ENCODE peak calls at places on chromosomes 2 and 18, in four cellular contexts. One of them, this sample, is unnamed.

GRCh38 chr2:98436734-98437133 is 7.9 kb upstream of the INPP4A start:
- DNase-seq in stimulated activated CD4-positive, alpha-beta T cell treated with anti-CD3 and anti-CD28 coated beads, Interleukin-1b, Interleukin-23, amount 100 ng/mL, for 24 hours: no peak
- DNase-seq in T47D: no peak
- DNase-seq in psoas muscle: no peak
- DNase-seq in this sample: no peak

GRCh38 chr2:134341476-134341875 is 87.6 kb downstream of the MGAT5 start:
- DNase-seq in stimulated activated CD4-positive, alpha-beta T cell treated with anti-CD3 and anti-CD28 coated beads, Interleukin-1b, Interleukin-23, amount 100 ng/mL, for 24 hours: no peak
- DNase-seq in T47D: no peak
- DNase-seq in psoas muscle: no peak
- DNase-seq in this sample: no peak

GRCh38 chr2:240133401-240133800 is 2.7 kb downstream of the COPS9 start:
- DNase-seq in T47D: no peak
- DNase-seq in stimulated activated CD4-positive, alpha-beta T cell treated with anti-CD3 and anti-CD28 coated beads, Interleukin-1b, Interleukin-23, amount 100 ng/mL, for 24 hours: no peak
- DNase-seq in psoas muscle: no peak
- DNase-seq in this sample: no peak

GRCh38 chr18:55821219-55821618 is 233.2 kb upstream of the TCF4 start:
- DNase-seq in psoas muscle: no peak
- DNase-seq in stimulated activated CD4-positive, alpha-beta T cell treated with anti-CD3 and anti-CD28 coated beads, Interleukin-1b, Interleukin-23, amount 100 ng/mL, for 24 hours: no peak
- DNase-seq in T47D: no peak
- DNase-seq in this sample: no peak

GRCh38 chr18:27075828-27076227 is 109.3 kb downstream of the CHST9 start:
- DNase-seq in psoas muscle: no peak
- DNase-seq in stimulated activated CD4-positive, alpha-beta T cell treated with anti-CD3 and anti-CD28 coated beads, Interleukin-1b, Interleukin-23, amount 100 ng/mL, for 24 hours: no peak
- DNase-seq in T47D: no peak
- DNase-seq in this sample: no peak

GRCh38 chr18:48878471-48878870 is 72.3 kb downstream of the SMAD7 start:
- DNase-seq in T47D: no peak
- DNase-seq in psoas muscle: no peak
- DNase-seq in stimulated activated CD4-positive, alpha-beta T cell treated with anti-CD3 and anti-CD28 coated beads, Interleukin-1b, Interleukin-23, amount 100 ng/mL, for 24 hours: no peak
- DNase-seq in this sample: no peak

GRCh38 chr2:144518744-144519596 is 949 bp downstream of the ZEB2 start:
- DNase-seq in psoas muscle: no peak
- DNase-seq in stimulated activated CD4-positive, alpha-beta T cell treated with anti-CD3 and anti-CD28 coated beads, Interleukin-1b, Interleukin-23, amount 100 ng/mL, for 24 hours: no peak
- DNase-seq in T47D: no peak
- DNase-seq in this sample: no peak

GRCh38 chr2:29443627-29444026 is 328.4 kb downstream of the CLIP4 start:
- DNase-seq in psoas muscle: no peak
- DNase-seq in stimulated activated CD4-positive, alpha-beta T cell treated with anti-CD3 and anti-CD28 coated beads, Interleukin-1b, Interleukin-23, amount 100 ng/mL, for 24 hours: no peak
- DNase-seq in T47D: no peak
- DNase-seq in this sample: no peak

GRCh38 chr2:9984217-9984739 is 32.8 kb downstream of the GRHL1 start:
- DNase-seq in stimulated activated CD4-positive, alpha-beta T cell treated with anti-CD3 and anti-CD28 coated beads, Interleukin-1b, Interleukin-23, amount 100 ng/mL, for 24 hours: no peak
- DNase-seq in psoas muscle: no peak
- DNase-seq in T47D: peak
- DNase-seq in this sample: no peak

GRCh38 chr2:167550448-167550847 is 662.2 kb downstream of the XIRP2 start:
- DNase-seq in psoas muscle: no peak
- DNase-seq in T47D: peak
- DNase-seq in stimulated activated CD4-positive, alpha-beta T cell treated with anti-CD3 and anti-CD28 coated beads, Interleukin-1b, Interleukin-23, amount 100 ng/mL, for 24 hours: no peak
- DNase-seq in this sample: no peak

GRCh38 chr2:86747708-86748627 is 27.9 kb downstream of the RMND5A start:
- DNase-seq in stimulated activated CD4-positive, alpha-beta T cell treated with anti-CD3 and anti-CD28 coated beads, Interleukin-1b, Interleukin-23, amount 100 ng/mL, for 24 hours: no peak
- DNase-seq in psoas muscle: no peak
- DNase-seq in T47D: peak
- DNase-seq in this sample: no peak

GRCh38 chr2:152407204-152407721 is 72.3 kb downstream of the FMNL2 start:
- DNase-seq in psoas muscle: peak
- DNase-seq in T47D: no peak
- DNase-seq in stimulated activated CD4-positive, alpha-beta T cell treated with anti-CD3 and anti-CD28 coated beads, Interleukin-1b, Interleukin-23, amount 100 ng/mL, for 24 hours: no peak
- DNase-seq in this sample: peak

GRCh38 chr2:45331034-45331786 is 279.9 kb downstream of the SRBD1 start:
- DNase-seq in psoas muscle: no peak
- DNase-seq in T47D: peak
- DNase-seq in stimulated activated CD4-positive, alpha-beta T cell treated with anti-CD3 and anti-CD28 coated beads, Interleukin-1b, Interleukin-23, amount 100 ng/mL, for 24 hours: no peak
- DNase-seq in this sample: no peak

GRCh38 chr2:105879106-105879797 is 134.5 kb downstream of the NCK2 start:
- DNase-seq in psoas muscle: no peak
- DNase-seq in stimulated activated CD4-positive, alpha-beta T cell treated with anti-CD3 and anti-CD28 coated beads, Interleukin-1b, Interleukin-23, amount 100 ng/mL, for 24 hours: no peak
- DNase-seq in T47D: no peak
- DNase-seq in this sample: peak

GRCh38 chr2:131016826-131017596 is 76.2 kb downstream of the FAM168B start:
- DNase-seq in stimulated activated CD4-positive, alpha-beta T cell treated with anti-CD3 and anti-CD28 coated beads, Interleukin-1b, Interleukin-23, amount 100 ng/mL, for 24 hours: no peak
- DNase-seq in psoas muscle: no peak
- DNase-seq in T47D: peak
- DNase-seq in this sample: peak

GRCh38 chr18:46892842-46893241 is 24.5 kb downstream of the PIAS2 start:
- DNase-seq in psoas muscle: no peak
- DNase-seq in stimulated activated CD4-positive, alpha-beta T cell treated with anti-CD3 and anti-CD28 coated beads, Interleukin-1b, Interleukin-23, amount 100 ng/mL, for 24 hours: no peak
- DNase-seq in T47D: no peak
- DNase-seq in this sample: no peak

GRCh38 chr2:207044963-207045362 is 105.6 kb downstream of the CPO start:
- DNase-seq in psoas muscle: no peak
- DNase-seq in T47D: no peak
- DNase-seq in stimulated activated CD4-positive, alpha-beta T cell treated with anti-CD3 and anti-CD28 coated beads, Interleukin-1b, Interleukin-23, amount 100 ng/mL, for 24 hours: no peak
- DNase-seq in this sample: no peak

GRCh38 chr2:165572155-165572554 is 102.7 kb downstream of the CSRNP3 start:
- DNase-seq in psoas muscle: no peak
- DNase-seq in stimulated activated CD4-positive, alpha-beta T cell treated with anti-CD3 and anti-CD28 coated beads, Interleukin-1b, Interleukin-23, amount 100 ng/mL, for 24 hours: no peak
- DNase-seq in T47D: no peak
- DNase-seq in this sample: no peak

GRCh38 chr2:234615643-234616356 is 118.9 kb upstream of the ARL4C start:
- DNase-seq in T47D: no peak
- DNase-seq in stimulated activated CD4-positive, alpha-beta T cell treated with anti-CD3 and anti-CD28 coated beads, Interleukin-1b, Interleukin-23, amount 100 ng/mL, for 24 hours: no peak
- DNase-seq in psoas muscle: no peak
- DNase-seq in this sample: no peak

GRCh38 chr2:159650574-159650973 is 34.2 kb upstream of the BAZ2B start:
- DNase-seq in T47D: no peak
- DNase-seq in stimulated activated CD4-positive, alpha-beta T cell treated with anti-CD3 and anti-CD28 coated beads, Interleukin-1b, Interleukin-23, amount 100 ng/mL, for 24 hours: no peak
- DNase-seq in psoas muscle: no peak
- DNase-seq in this sample: no peak

GRCh38 chr2:41720298-41720697 is 327.5 kb upstream of the PKDCC start:
- DNase-seq in stimulated activated CD4-positive, alpha-beta T cell treated with anti-CD3 and anti-CD28 coated beads, Interleukin-1b, Interleukin-23, amount 100 ng/mL, for 24 hours: no peak
- DNase-seq in T47D: no peak
- DNase-seq in psoas muscle: no peak
- DNase-seq in this sample: no peak

GRCh38 chr2:208725280-208725679 is 318.7 kb downstream of the PTH2R start:
- DNase-seq in stimulated activated CD4-positive, alpha-beta T cell treated with anti-CD3 and anti-CD28 coated beads, Interleukin-1b, Interleukin-23, amount 100 ng/mL, for 24 hours: no peak
- DNase-seq in psoas muscle: no peak
- DNase-seq in T47D: no peak
- DNase-seq in this sample: no peak

GRCh38 chr2:10226032-10226724 is 76.5 kb upstream of the HPCAL1 start:
- DNase-seq in psoas muscle: no peak
- DNase-seq in T47D: no peak
- DNase-seq in stimulated activated CD4-positive, alpha-beta T cell treated with anti-CD3 and anti-CD28 coated beads, Interleukin-1b, Interleukin-23, amount 100 ng/mL, for 24 hours: no peak
- DNase-seq in this sample: no peak

GRCh38 chr18:26655614-26656400 is 107.5 kb upstream of the KCTD1 start:
- DNase-seq in stimulated activated CD4-positive, alpha-beta T cell treated with anti-CD3 and anti-CD28 coated beads, Interleukin-1b, Interleukin-23, amount 100 ng/mL, for 24 hours: no peak
- DNase-seq in T47D: peak
- DNase-seq in psoas muscle: peak
- DNase-seq in this sample: peak